ENCODE peak calls at places on chromosome 5, in four cellular contexts. V is Right ventricle myocardium superior, X is NAMALWA, S is sciatic nerve. F is an unnamed sample.

GRCh38 chr5:133372306-133373008 is 239.9 kb downstream of the FSTL4 start:
- DNase-seq in V (no peak), X (no peak), S (no peak), F (no peak)

GRCh38 chr5:139565411-139566305 is 4.5 kb downstream of the UBE2D2 start:
- DNase-seq in V (no peak), S (no peak), X (peak), F (peak)

GRCh38 chr5:1278656-1279442 is 16.0 kb downstream of the TERT start:
- DNase-seq in X (no peak), V (peak), S (no peak), F (no peak)

GRCh38 chr5:14364576-14365472 is 216.8 kb upstream of the OTULINL start:
- DNase-seq in S (no peak), V (no peak), X (peak), F (no peak)

GRCh38 chr5:14108170-14108996 is 34.8 kb upstream of the TRIO start:
- DNase-seq in V (peak), S (peak), X (peak), F (peak)

GRCh38 chr5:118687085-118687484 is 301.3 kb downstream of the DTWD2 start:
- DNase-seq in S (no peak), X (no peak), V (no peak), F (peak)

GRCh38 chr5:170408189-170408588 is 19.0 kb upstream of the KCNMB1 start:
- DNase-seq in S (no peak), V (no peak), X (no peak), F (no peak)

GRCh38 chr5:40121236-40121635 is 558.5 kb upstream of the PTGER4 start:
- DNase-seq in V (no peak), X (no peak), S (no peak), F (no peak)

GRCh38 chr5:53739111-53739510 is 178.7 kb downstream of the NDUFS4 start:
- DNase-seq in S (no peak), X (no peak), V (no peak), F (no peak)

GRCh38 chr5:3348576-3349535 is 246.8 kb upstream of the IRX1 start:
- DNase-seq in X (no peak), S (peak), V (no peak), F (no peak)

GRCh38 chr5:100731768-100732167 is 171.3 kb downstream of the ST8SIA4 start:
- DNase-seq in V (no peak), S (no peak), X (peak), F (peak)

GRCh38 chr5:141649056-141649688 is 2.0 kb downstream of the FCHSD1 start:
- DNase-seq in S (no peak), V (no peak), X (no peak), F (no peak)

GRCh38 chr5:130135506-130135905 is 231.2 kb downstream of the CHSY3 start:
- DNase-seq in V (no peak), S (no peak), X (no peak), F (no peak)

GRCh38 chr5:5302201-5302600 is 120.3 kb upstream of the ICE1 start:
- DNase-seq in X (no peak), S (no peak), V (no peak), F (no peak)

GRCh38 chr5:135344351-135344750 is 54.7 kb downstream of the MACROH2A1 start:
- DNase-seq in X (no peak), V (no peak), S (no peak), F (no peak)

GRCh38 chr5:115738807-115739206 is 77.7 kb downstream of the CDO1 start:
- DNase-seq in S (no peak), X (no peak), V (no peak), F (no peak)

GRCh38 chr5:31942546-31942945 is 231.6 kb downstream of the GOLPH3 start:
- DNase-seq in V (no peak), S (no peak), X (no peak), F (no peak)

GRCh38 chr5:1536298-1537165 is 12.8 kb upstream of the LPCAT1 start:
- DNase-seq in X (peak), V (peak), S (peak), F (peak)

GRCh38 chr5:159094745-159095144 is 5.0 kb downstream of the EBF1 start:
- DNase-seq in X (peak), V (peak), S (peak), F (peak)

GRCh38 chr5:27011274-27011673 is 27.1 kb downstream of the CDH9 start:
- DNase-seq in X (no peak), V (no peak), S (no peak), F (no peak)

GRCh38 chr5:172009536-172010270 is 3.3 kb upstream of the FBXW11 start:
- DNase-seq in V (no peak), S (no peak), X (no peak), F (no peak)

F was measured in GM12865.